ENCODE peak calls at places on chromosomes 13 and 19, in four cellular contexts. K is endothelial cell of umbilical vein, V is upper lobe of right lung, G is GM13977. O is an unnamed sample.

GRCh38 chr13:109939105-109939504 is 152.7 kb upstream of the IRS2 start:
- DNase-seq in V (no peak), G (no peak), K (no peak), O (no peak)

GRCh38 chr13:41458939-41459753 is 1.8 kb downstream of the RGCC start:
- DNase-seq in V (peak; percentile 70), G (peak; percentile 67), K (peak; percentile 63), O (peak; percentile 58)

GRCh38 chr13:91361755-91362271 is 14.3 kb downstream of the MIR17HG start:
- DNase-seq in G (no peak), V (no peak), K (no peak), O (no peak)

GRCh38 chr13:51590966-51591627 is 6.8 kb downstream of the WDFY2 start:
- DNase-seq in K (peak; percentile 44), V (no peak), G (no peak), O (no peak)

GRCh38 chr13:96053003-96053703 is at the start of gene UGGT2:
- DNase-seq in V (peak; percentile 98), G (peak; percentile 98), K (peak; percentile 94), O (peak; percentile 98)

GRCh38 chr19:18590273-18591272 is 2.0 kb downstream of the REX1BD start:
- DNase-seq in K (no peak), V (peak; percentile 62), G (no peak), O (no peak)

GRCh38 chr19:3516675-3517207 is 10.6 kb downstream of the FZR1 start:
- DNase-seq in V (no peak), K (no peak), G (no peak), O (no peak)

GRCh38 chr13:112066624-112067004 is 335 bp upstream of the SOX1 start:
- DNase-seq in V (no peak), K (no peak), G (no peak), O (peak; percentile 77)

GRCh38 chr19:48629599-48630288 is 7.4 kb downstream of the DBP start:
- DNase-seq in V (peak; percentile 75), G (no peak), K (peak; percentile 82), O (no peak)

GRCh38 chr13:78102121-78102677 is 183.6 kb upstream of the EDNRB start:
- DNase-seq in G (peak; percentile 8), V (no peak), K (peak; percentile 41), O (no peak)

GRCh38 chr13:77859450-77859849 is 59.2 kb downstream of the EDNRB start:
- DNase-seq in G (no peak), V (no peak), K (no peak), O (no peak)

GRCh38 chr19:9917322-9917721 is 19.0 kb downstream of the OLFM2 start:
- DNase-seq in G (no peak), K (peak; percentile 52), V (no peak), O (no peak)

GRCh38 chr13:106173346-106173745 is 362.1 kb downstream of the EFNB2 start:
- DNase-seq in V (no peak), G (no peak), K (no peak), O (no peak)

GRCh38 chr13:114339779-114340534 is 25.7 kb downstream of the CHAMP1 start:
- DNase-seq in G (no peak), K (peak; percentile 52), V (no peak), O (no peak)

GRCh38 chr13:42400188-42400833 is 128.4 kb downstream of the AKAP11 start:
- DNase-seq in G (no peak), V (no peak), K (no peak), O (no peak)

GRCh38 chr13:92804926-92805325 is 421.7 kb upstream of the GPC6 start:
- DNase-seq in G (no peak), K (no peak), V (no peak), O (no peak)

GRCh38 chr13:111281751-111282311 is 38.6 kb upstream of the TEX29 start:
- DNase-seq in K (no peak), G (no peak), V (no peak), O (no peak)

GRCh38 chr13:76038920-76039716 is 403.0 kb downstream of the LMO7 start:
- DNase-seq in K (no peak), V (peak; percentile 13), G (no peak), O (no peak)

GRCh38 chr13:96104516-96104915 is 14.6 kb downstream of the HS6ST3 start:
- DNase-seq in K (no peak), G (no peak), V (no peak), O (no peak)

GRCh38 chr19:10420444-10421239 is at the start of gene PDE4A:
- DNase-seq in G (peak; percentile 69), V (no peak), K (no peak), O (no peak)

GRCh38 chr13:23667750-23668149 is 97.5 kb downstream of the TNFRSF19 start:
- DNase-seq in K (no peak), V (no peak), G (no peak), O (no peak)

GRCh38 chr13:85236431-85236830 is 562.8 kb downstream of the SLITRK6 start:
- DNase-seq in K (peak; percentile 74), G (no peak), V (no peak), O (no peak)

GRCh38 chr13:105721056-105721455 is 814.4 kb downstream of the EFNB2 start:
- DNase-seq in V (no peak), G (no peak), K (peak; percentile 44), O (no peak)

GRCh38 chr13:97226013-97226412 is 3.9 kb downstream of the MBNL2 start:
- DNase-seq in V (no peak), G (no peak), K (no peak), O (no peak)

GRCh38 chr13:49082653-49083536 is 107.2 kb downstream of the FNDC3A start:
- DNase-seq in V (no peak), K (no peak), G (no peak), O (no peak)

GRCh38 chr19:45900661-45901431 is 1.6 kb downstream of the MYPOP start:
- DNase-seq in K (no peak), G (no peak), V (no peak), O (no peak)

DNA sequence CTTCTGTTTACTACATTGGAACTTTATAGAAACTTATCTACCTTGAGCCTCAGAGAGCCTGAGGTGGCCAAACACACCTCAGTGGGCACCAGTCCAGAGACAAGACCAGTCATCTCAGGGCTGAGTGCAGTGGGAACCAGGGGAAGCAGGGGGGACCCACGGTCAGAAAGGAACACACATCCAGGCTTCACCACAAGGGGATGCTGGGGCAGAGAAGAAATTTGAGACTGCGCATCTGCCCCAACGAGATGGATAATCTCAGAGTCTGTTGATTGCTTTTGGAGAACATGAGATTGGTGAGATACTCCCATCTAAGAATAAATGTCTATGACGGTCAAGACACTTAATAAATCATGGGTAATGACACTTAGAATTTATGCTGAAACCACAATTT is 98.7 kb downstream of the DOCK9 start:
- DNase-seq in V (no peak), K (no peak), G (no peak), O (no peak)
- TF ChIP-seq CTCF in V (no peak), K (no peak), G (no peak), O (no peak)

GRCh38 chr13:20550799-20551198 is 16.2 kb upstream of the IFT88 start:
- DNase-seq in G (no peak), K (no peak), V (no peak), O (no peak)
- TF ChIP-seq CTCF in G (peak; percentile 2), K (no peak), V (no peak), O (no peak)

GRCh38 chr19:47231215-47232054 is 436 bp upstream of the BBC3 start:
- DNase-seq in K (peak; percentile 91), G (peak; percentile 91), V (peak; percentile 97), O (peak; percentile 93)
- TF ChIP-seq CTCF in K (no peak), G (no peak), V (no peak), O (no peak)

DNA sequence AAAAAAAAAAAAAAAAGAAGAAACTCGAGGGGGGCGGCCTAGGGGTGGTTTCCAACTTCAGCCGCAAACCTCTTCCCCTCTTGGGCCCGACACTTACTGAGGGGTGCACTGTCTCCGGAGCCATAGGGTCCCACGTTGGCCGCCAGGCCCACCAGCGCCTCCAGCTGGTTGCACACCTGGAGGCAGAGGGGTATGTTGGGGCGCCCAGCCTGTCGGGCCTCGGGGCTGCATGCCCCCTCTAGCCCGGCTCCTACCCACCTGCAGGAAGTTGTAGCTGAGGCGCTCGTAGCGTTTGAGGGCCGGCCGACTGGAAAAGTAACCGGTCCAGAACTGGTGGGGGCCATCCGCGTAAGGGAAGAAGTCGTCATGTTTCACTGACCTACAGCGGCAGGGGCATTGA is 8.6 kb downstream of the MAN2B1 start:
- DNase-seq in V (no peak), G (no peak), K (no peak), O (no peak)
- TF ChIP-seq CTCF in V (no peak), G (no peak), K (no peak), O (no peak)

DNA sequence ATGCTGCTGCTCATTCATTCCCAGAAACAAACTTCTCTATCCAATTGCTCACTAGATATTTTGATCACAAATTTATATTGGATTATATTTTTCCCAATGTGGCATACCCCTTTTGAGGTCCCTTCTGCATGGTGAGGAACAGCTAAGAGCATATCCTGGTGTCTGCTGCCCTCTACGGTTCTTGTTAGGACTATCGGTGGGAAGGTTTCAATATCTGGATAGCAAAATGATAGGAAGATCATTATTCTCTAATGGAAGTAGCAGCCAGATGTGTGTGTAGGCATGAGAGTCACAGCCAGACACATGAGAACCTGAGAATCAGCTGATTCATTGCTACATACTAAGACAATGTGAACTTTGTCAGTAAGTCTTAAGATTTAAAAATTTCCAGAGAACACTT is 1422.4 kb upstream of the MIR17HG start:
- DNase-seq in K (peak; percentile 56), V (no peak), G (peak; percentile 14), O (no peak)
- TF ChIP-seq CTCF in K (peak; percentile 41), V (peak; percentile 36), G (peak; percentile 44), O (no peak)

DNA sequence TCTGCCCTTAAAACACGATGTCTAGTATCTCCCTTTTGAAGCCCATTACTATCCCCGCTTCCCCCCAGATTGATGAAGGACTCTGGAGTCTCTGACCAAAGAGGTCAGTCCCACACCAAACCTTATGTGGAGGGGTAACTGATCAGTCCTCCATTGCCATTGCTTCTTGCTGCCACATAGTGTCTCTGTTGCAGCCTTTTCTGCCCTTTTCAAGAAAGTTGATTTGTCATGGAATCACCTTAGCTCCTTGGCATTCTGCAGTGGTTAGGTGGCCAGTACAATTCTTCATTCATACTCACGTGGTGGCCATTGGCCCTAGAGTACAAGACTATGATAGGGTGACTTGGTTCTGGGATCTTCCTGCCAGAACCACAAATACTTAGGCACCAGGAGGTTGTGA is 8.4 kb upstream of the HTR2A start:
- DNase-seq in V (no peak), K (no peak), G (no peak), O (no peak)
- TF ChIP-seq CTCF in V (no peak), K (no peak), G (peak; percentile 58), O (no peak)

DNA sequence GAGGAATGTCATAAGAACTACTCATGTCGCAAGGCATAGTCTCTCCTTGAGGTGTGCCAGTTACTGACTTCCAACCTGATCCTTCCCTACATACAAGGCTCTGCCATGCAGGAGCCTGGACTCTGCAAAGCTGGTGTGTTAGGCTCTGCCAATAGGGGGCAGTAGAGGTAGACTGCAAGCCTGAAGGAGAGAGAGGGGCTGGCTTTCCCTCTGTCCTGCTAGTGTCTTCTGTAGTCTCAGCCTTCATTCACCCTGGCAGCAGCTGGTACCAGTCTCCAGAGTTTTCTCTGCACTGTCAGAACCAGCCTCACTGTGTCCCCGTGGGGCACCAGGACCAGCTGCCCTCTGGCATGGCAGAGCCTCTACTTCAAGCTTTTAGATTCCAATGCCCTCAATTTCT is 14.5 kb downstream of the SHISA2 start:
- DNase-seq in G (no peak), V (no peak), K (peak; percentile 40), O (no peak)
- TF ChIP-seq CTCF in G (peak; percentile 47), V (peak; percentile 40), K (peak; percentile 73), O (peak; percentile 25)

DNA sequence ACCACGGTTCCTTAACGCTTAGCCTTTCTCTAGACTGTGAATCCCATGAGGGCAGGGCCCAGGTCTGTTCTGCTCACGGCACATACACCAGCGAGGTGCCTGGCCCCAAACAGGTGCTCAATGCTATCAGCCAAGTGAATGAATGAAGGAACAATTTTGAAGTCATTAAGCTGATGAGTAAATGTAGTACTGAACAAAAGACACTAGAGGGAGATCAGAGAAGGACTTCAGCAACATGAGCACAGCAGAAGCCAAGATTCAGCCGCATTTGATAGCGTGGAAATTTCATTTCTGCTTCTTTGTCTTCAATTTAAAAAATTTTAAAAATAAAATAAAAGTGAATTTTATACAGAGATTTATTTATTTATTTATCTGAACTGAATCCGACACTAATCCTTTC is 20.1 kb upstream of the MYO16 start:
- DNase-seq in G (no peak), K (no peak), V (no peak), O (no peak)
- TF ChIP-seq CTCF in G (peak; percentile 21), K (no peak), V (peak; percentile 44), O (peak; percentile 15)

O was measured in left lung.